ENCODE peak calls at places on chromosomes 16 and 17, in nine cellular contexts. One of them, this sample, is unnamed.

GRCh38 chr17:3914319-3914685 is 2.0 kb downstream of the P2RX1 start:
- DNase-seq in right lobe of liver: no peak
- DNase-seq in SK-N-SH: no peak
- DNase-seq in AG04449: no peak
- DNase-seq in thoracic aorta: no peak
- DNase-seq in upper lobe of right lung: no peak
- DNase-seq in CD4-positive, alpha-beta T cell: no peak
- DNase-seq in epithelial cell of proximal tubule: no peak
- DNase-seq in gastrocnemius medialis: no peak
- DNase-seq in this sample: no peak

GRCh38 chr17:33292184-33292980 is 713 bp downstream of the ASIC2 start:
- DNase-seq in right lobe of liver: no peak
- DNase-seq in SK-N-SH: peak
- DNase-seq in AG04449: no peak
- DNase-seq in thoracic aorta: no peak
- DNase-seq in upper lobe of right lung: no peak
- DNase-seq in CD4-positive, alpha-beta T cell: no peak
- DNase-seq in epithelial cell of proximal tubule: no peak
- DNase-seq in gastrocnemius medialis: no peak
- DNase-seq in this sample: peak

GRCh38 chr17:34519286-34519685 is 60.1 kb upstream of the TMEM132E start:
- DNase-seq in right lobe of liver: no peak
- DNase-seq in SK-N-SH: peak
- DNase-seq in AG04449: no peak
- DNase-seq in thoracic aorta: no peak
- DNase-seq in upper lobe of right lung: no peak
- DNase-seq in CD4-positive, alpha-beta T cell: no peak
- DNase-seq in epithelial cell of proximal tubule: no peak
- DNase-seq in gastrocnemius medialis: no peak
- DNase-seq in this sample: peak

GRCh38 chr16:4263504-4264436 is 9.1 kb downstream of the TFAP4 start:
- DNase-seq in right lobe of liver: peak
- DNase-seq in SK-N-SH: peak
- DNase-seq in AG04449: no peak
- DNase-seq in thoracic aorta: no peak
- DNase-seq in upper lobe of right lung: peak
- DNase-seq in CD4-positive, alpha-beta T cell: no peak
- DNase-seq in epithelial cell of proximal tubule: no peak
- DNase-seq in gastrocnemius medialis: no peak
- DNase-seq in this sample: peak

GRCh38 chr17:49748791-49749190 is 15.1 kb downstream of the FAM117A start:
- DNase-seq in right lobe of liver: no peak
- DNase-seq in SK-N-SH: no peak
- DNase-seq in AG04449: no peak
- DNase-seq in thoracic aorta: no peak
- DNase-seq in upper lobe of right lung: no peak
- DNase-seq in CD4-positive, alpha-beta T cell: peak
- DNase-seq in epithelial cell of proximal tubule: peak
- DNase-seq in gastrocnemius medialis: no peak
- DNase-seq in this sample: no peak

GRCh38 chr17:5821057-5821456 is 236.7 kb upstream of the NLRP1 start:
- DNase-seq in right lobe of liver: no peak
- DNase-seq in SK-N-SH: no peak
- DNase-seq in AG04449: no peak
- DNase-seq in thoracic aorta: no peak
- DNase-seq in upper lobe of right lung: no peak
- DNase-seq in CD4-positive, alpha-beta T cell: no peak
- DNase-seq in epithelial cell of proximal tubule: no peak
- DNase-seq in gastrocnemius medialis: no peak
- DNase-seq in this sample: no peak

GRCh38 chr16:29974291-29975133 is 844 bp downstream of the TAOK2 start:
- DNase-seq in right lobe of liver: no peak
- DNase-seq in SK-N-SH: peak
- DNase-seq in AG04449: no peak
- DNase-seq in thoracic aorta: no peak
- DNase-seq in upper lobe of right lung: peak
- DNase-seq in CD4-positive, alpha-beta T cell: no peak
- DNase-seq in epithelial cell of proximal tubule: no peak
- DNase-seq in gastrocnemius medialis: no peak
- DNase-seq in this sample: no peak

GRCh38 chr16:81767987-81768592 is 11.0 kb upstream of the PLCG2 start:
- DNase-seq in right lobe of liver: no peak
- DNase-seq in SK-N-SH: no peak
- DNase-seq in AG04449: no peak
- DNase-seq in thoracic aorta: no peak
- DNase-seq in upper lobe of right lung: no peak
- DNase-seq in CD4-positive, alpha-beta T cell: no peak
- DNase-seq in epithelial cell of proximal tubule: no peak
- DNase-seq in gastrocnemius medialis: no peak
- DNase-seq in this sample: no peak

GRCh38 chr16:87550510-87550961 is 51.8 kb upstream of the JPH3 start:
- DNase-seq in right lobe of liver: peak
- DNase-seq in SK-N-SH: peak
- DNase-seq in AG04449: no peak
- DNase-seq in thoracic aorta: no peak
- DNase-seq in upper lobe of right lung: peak
- DNase-seq in CD4-positive, alpha-beta T cell: peak
- DNase-seq in epithelial cell of proximal tubule: no peak
- DNase-seq in gastrocnemius medialis: no peak
- DNase-seq in this sample: peak

GRCh38 chr17:41324180-41325075 is 8.9 kb upstream of the KRTAP17-1 start:
- DNase-seq in right lobe of liver: no peak
- DNase-seq in SK-N-SH: no peak
- DNase-seq in AG04449: no peak
- DNase-seq in thoracic aorta: no peak
- DNase-seq in upper lobe of right lung: no peak
- DNase-seq in CD4-positive, alpha-beta T cell: no peak
- DNase-seq in epithelial cell of proximal tubule: no peak
- DNase-seq in gastrocnemius medialis: no peak
- DNase-seq in this sample: no peak
- TF ChIP-seq CTCF in right lobe of liver: peak
- TF ChIP-seq CTCF in SK-N-SH: peak
- TF ChIP-seq CTCF in AG04449: peak
- TF ChIP-seq CTCF in thoracic aorta: no peak
- TF ChIP-seq CTCF in upper lobe of right lung: peak
- TF ChIP-seq CTCF in CD4-positive, alpha-beta T cell: peak
- TF ChIP-seq CTCF in epithelial cell of proximal tubule: peak
- TF ChIP-seq CTCF in gastrocnemius medialis: no peak
- TF ChIP-seq CTCF in this sample: no peak

GRCh38 chr17:21036361-21036881 is 6.4 kb downstream of the USP22 start:
- DNase-seq in right lobe of liver: peak
- DNase-seq in SK-N-SH: no peak
- DNase-seq in AG04449: no peak
- DNase-seq in thoracic aorta: no peak
- DNase-seq in upper lobe of right lung: no peak
- DNase-seq in CD4-positive, alpha-beta T cell: no peak
- DNase-seq in epithelial cell of proximal tubule: no peak
- DNase-seq in gastrocnemius medialis: no peak
- DNase-seq in this sample: no peak
- TF ChIP-seq CTCF in right lobe of liver: no peak
- TF ChIP-seq CTCF in SK-N-SH: no peak
- TF ChIP-seq CTCF in AG04449: no peak
- TF ChIP-seq CTCF in thoracic aorta: no peak
- TF ChIP-seq CTCF in upper lobe of right lung: no peak
- TF ChIP-seq CTCF in CD4-positive, alpha-beta T cell: no peak
- TF ChIP-seq CTCF in epithelial cell of proximal tubule: no peak
- TF ChIP-seq CTCF in gastrocnemius medialis: no peak
- TF ChIP-seq CTCF in this sample: no peak

DNA sequence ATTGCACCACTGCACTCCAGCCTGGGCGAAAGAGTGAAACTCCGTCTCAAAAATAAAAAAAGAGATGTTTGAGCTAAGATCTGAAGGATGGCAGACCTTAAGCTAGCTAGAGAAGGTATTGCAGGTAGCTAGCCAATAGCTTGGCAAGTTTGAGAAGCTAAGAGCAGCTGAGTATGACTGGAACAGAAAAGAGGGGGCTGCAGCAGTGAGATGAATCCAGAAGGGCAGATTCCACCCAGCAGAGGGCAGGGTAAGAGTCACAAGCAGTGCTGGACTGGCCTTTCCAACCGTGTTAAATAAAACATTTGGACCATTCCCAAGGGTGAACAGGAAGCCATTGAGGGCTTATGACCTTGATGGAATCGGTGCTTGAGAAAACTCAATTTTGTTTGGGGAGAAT is 5.7 kb upstream of the PHAF1 start:
- DNase-seq in right lobe of liver: no peak
- DNase-seq in SK-N-SH: peak
- DNase-seq in AG04449: no peak
- DNase-seq in thoracic aorta: no peak
- DNase-seq in upper lobe of right lung: no peak
- DNase-seq in CD4-positive, alpha-beta T cell: no peak
- DNase-seq in epithelial cell of proximal tubule: no peak
- DNase-seq in gastrocnemius medialis: no peak
- DNase-seq in this sample: peak
- TF ChIP-seq CTCF in right lobe of liver: peak
- TF ChIP-seq CTCF in SK-N-SH: peak
- TF ChIP-seq CTCF in AG04449: peak
- TF ChIP-seq CTCF in thoracic aorta: no peak
- TF ChIP-seq CTCF in upper lobe of right lung: peak
- TF ChIP-seq CTCF in CD4-positive, alpha-beta T cell: no peak
- TF ChIP-seq CTCF in epithelial cell of proximal tubule: peak
- TF ChIP-seq CTCF in gastrocnemius medialis: peak
- TF ChIP-seq CTCF in this sample: peak

GRCh38 chr17:64296246-64296645 is 33.2 kb upstream of the TEX2 start:
- DNase-seq in right lobe of liver: no peak
- DNase-seq in SK-N-SH: no peak
- DNase-seq in AG04449: no peak
- DNase-seq in thoracic aorta: no peak
- DNase-seq in upper lobe of right lung: no peak
- DNase-seq in CD4-positive, alpha-beta T cell: no peak
- DNase-seq in epithelial cell of proximal tubule: no peak
- DNase-seq in gastrocnemius medialis: no peak
- DNase-seq in this sample: no peak

GRCh38 chr17:64289652-64290051 is 26.6 kb upstream of the TEX2 start:
- DNase-seq in right lobe of liver: no peak
- DNase-seq in SK-N-SH: no peak
- DNase-seq in AG04449: no peak
- DNase-seq in thoracic aorta: no peak
- DNase-seq in upper lobe of right lung: no peak
- DNase-seq in CD4-positive, alpha-beta T cell: no peak
- DNase-seq in epithelial cell of proximal tubule: no peak
- DNase-seq in gastrocnemius medialis: no peak
- DNase-seq in this sample: no peak

GRCh38 chr17:64295146-64295545 is 32.1 kb upstream of the TEX2 start:
- DNase-seq in right lobe of liver: no peak
- DNase-seq in SK-N-SH: no peak
- DNase-seq in AG04449: no peak
- DNase-seq in thoracic aorta: no peak
- DNase-seq in upper lobe of right lung: no peak
- DNase-seq in CD4-positive, alpha-beta T cell: no peak
- DNase-seq in epithelial cell of proximal tubule: no peak
- DNase-seq in gastrocnemius medialis: no peak
- DNase-seq in this sample: no peak

GRCh38 chr17:64291268-64291851 is 28.3 kb upstream of the TEX2 start:
- DNase-seq in right lobe of liver: no peak
- DNase-seq in SK-N-SH: no peak
- DNase-seq in AG04449: no peak
- DNase-seq in thoracic aorta: no peak
- DNase-seq in upper lobe of right lung: no peak
- DNase-seq in CD4-positive, alpha-beta T cell: no peak
- DNase-seq in epithelial cell of proximal tubule: no peak
- DNase-seq in gastrocnemius medialis: no peak
- DNase-seq in this sample: no peak
- TF ChIP-seq CTCF in right lobe of liver: peak
- TF ChIP-seq CTCF in SK-N-SH: peak
- TF ChIP-seq CTCF in AG04449: peak
- TF ChIP-seq CTCF in thoracic aorta: no peak
- TF ChIP-seq CTCF in upper lobe of right lung: peak
- TF ChIP-seq CTCF in CD4-positive, alpha-beta T cell: no peak
- TF ChIP-seq CTCF in epithelial cell of proximal tubule: peak
- TF ChIP-seq CTCF in gastrocnemius medialis: no peak
- TF ChIP-seq CTCF in this sample: peak

DNA sequence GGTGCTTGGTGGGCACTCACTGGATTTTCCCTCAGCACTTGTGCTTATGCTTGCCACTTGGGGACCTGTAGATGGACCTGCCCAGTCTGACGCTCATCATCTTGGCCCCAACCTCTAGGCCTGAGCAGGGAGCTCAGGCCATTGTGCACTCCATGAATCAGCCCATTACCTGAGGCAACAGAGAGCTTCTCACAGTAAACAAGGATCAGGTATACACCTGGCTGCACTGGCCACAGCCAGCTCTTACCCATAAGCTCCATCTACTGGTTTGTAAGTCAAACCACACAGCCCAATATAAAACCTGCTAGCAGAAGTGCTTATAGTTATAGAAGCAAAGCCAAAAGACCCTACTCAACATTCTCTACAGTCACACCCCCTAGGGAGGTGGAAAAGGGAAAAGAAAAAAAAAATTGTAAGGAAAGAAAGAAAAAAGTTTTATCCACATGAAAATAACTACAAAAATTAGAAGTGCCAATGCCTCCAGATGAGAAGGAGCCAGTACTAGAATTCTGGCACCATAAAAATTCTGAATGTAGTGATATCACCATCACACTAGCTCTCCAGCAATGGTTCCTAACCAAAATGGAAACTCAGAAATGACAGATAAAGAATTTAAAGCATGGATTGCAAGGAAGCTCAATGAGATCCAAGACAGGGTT is 87.8 kb upstream of the CDH5 start:
- DNase-seq in right lobe of liver: no peak
- DNase-seq in SK-N-SH: no peak
- DNase-seq in AG04449: no peak
- DNase-seq in thoracic aorta: no peak
- DNase-seq in upper lobe of right lung: no peak
- DNase-seq in CD4-positive, alpha-beta T cell: no peak
- DNase-seq in epithelial cell of proximal tubule: no peak
- DNase-seq in gastrocnemius medialis: no peak
- DNase-seq in this sample: no peak
- TF ChIP-seq CTCF in right lobe of liver: no peak
- TF ChIP-seq CTCF in SK-N-SH: no peak
- TF ChIP-seq CTCF in AG04449: no peak
- TF ChIP-seq CTCF in thoracic aorta: no peak
- TF ChIP-seq CTCF in upper lobe of right lung: no peak
- TF ChIP-seq CTCF in CD4-positive, alpha-beta T cell: no peak
- TF ChIP-seq CTCF in epithelial cell of proximal tubule: peak
- TF ChIP-seq CTCF in gastrocnemius medialis: no peak
- TF ChIP-seq CTCF in this sample: no peak

GRCh38 chr17:58210922-58211321 is 8.1 kb downstream of the MKS1 start:
- DNase-seq in right lobe of liver: no peak
- DNase-seq in SK-N-SH: no peak
- DNase-seq in AG04449: no peak
- DNase-seq in thoracic aorta: no peak
- DNase-seq in upper lobe of right lung: no peak
- DNase-seq in CD4-positive, alpha-beta T cell: no peak
- DNase-seq in epithelial cell of proximal tubule: no peak
- DNase-seq in gastrocnemius medialis: no peak
- DNase-seq in this sample: no peak
- TF ChIP-seq CTCF in right lobe of liver: no peak
- TF ChIP-seq CTCF in SK-N-SH: peak
- TF ChIP-seq CTCF in AG04449: no peak
- TF ChIP-seq CTCF in thoracic aorta: no peak
- TF ChIP-seq CTCF in upper lobe of right lung: no peak
- TF ChIP-seq CTCF in CD4-positive, alpha-beta T cell: no peak
- TF ChIP-seq CTCF in epithelial cell of proximal tubule: peak
- TF ChIP-seq CTCF in gastrocnemius medialis: no peak
- TF ChIP-seq CTCF in this sample: no peak

GRCh38 chr16:47660540-47660939 is 199.4 kb downstream of the PHKB start:
- DNase-seq in right lobe of liver: no peak
- DNase-seq in SK-N-SH: no peak
- DNase-seq in AG04449: no peak
- DNase-seq in thoracic aorta: no peak
- DNase-seq in upper lobe of right lung: no peak
- DNase-seq in CD4-positive, alpha-beta T cell: no peak
- DNase-seq in epithelial cell of proximal tubule: no peak
- DNase-seq in gastrocnemius medialis: no peak
- DNase-seq in this sample: no peak
- TF ChIP-seq CTCF in right lobe of liver: no peak
- TF ChIP-seq CTCF in SK-N-SH: no peak
- TF ChIP-seq CTCF in AG04449: no peak
- TF ChIP-seq CTCF in thoracic aorta: no peak
- TF ChIP-seq CTCF in upper lobe of right lung: no peak
- TF ChIP-seq CTCF in CD4-positive, alpha-beta T cell: no peak
- TF ChIP-seq CTCF in epithelial cell of proximal tubule: no peak
- TF ChIP-seq CTCF in gastrocnemius medialis: no peak
- TF ChIP-seq CTCF in this sample: no peak

This sample was measured in neural crest cell.